ENCODE peak calls at places on chromosomes 12 and 14, in seven cellular contexts. Z is effector memory CD4-positive, alpha-beta T cell; M is non-pigmented ciliary epithelial cell; G is stimulated activated CD4-positive, alpha-beta T cell treated with anti-CD3 and anti-CD28 coated beads, Interleukin-4, amount 100 ng/mL, for 24 hours; H is GM13976; F is LHCN-M2; K is mammary epithelial cell. X is an unnamed sample.
A peak's percentile ranks its signal among the peaks of the same experiment; 100 is the strongest.

GRCh38 chr12:14995583-14996425 is 23.0 kb downstream of the PDE6H start:
- DNase-seq in G (no peak), K (peak; percentile 29), H (no peak), Z (no peak), M (peak; percentile 32), F (peak; percentile 60), X (peak; percentile 18)

GRCh38 chr14:104585966-104586702 is 6.6 kb downstream of the C14orf180 start:
- DNase-seq in G (no peak), M (no peak), F (no peak), H (no peak), K (no peak), Z (no peak), X (no peak)

GRCh38 chr14:72651081-72651480 is 242.8 kb downstream of the DPF3 start:
- DNase-seq in F (no peak), M (no peak), G (no peak), H (no peak), Z (no peak), K (no peak), X (no peak)

GRCh38 chr14:103151270-103151933 is 28.1 kb downstream of the TNFAIP2 start:
- DNase-seq in G (no peak), F (no peak), K (peak; percentile 58), M (no peak), H (no peak), Z (no peak), X (no peak)

GRCh38 chr14:70808402-70809237 is 693 bp downstream of the MAP3K9 start:
- DNase-seq in G (peak; percentile 29), K (peak; percentile 63), M (no peak), H (peak; percentile 67), Z (peak; percentile 43), F (no peak), X (peak; percentile 63)

GRCh38 chr14:53368714-53369191 is 215.6 kb upstream of the DDHD1 start:
- DNase-seq in M (no peak), Z (no peak), H (no peak), K (peak; percentile 30), G (no peak), F (peak; percentile 77), X (no peak)

GRCh38 chr14:65164825-65165135 is 62.5 kb upstream of the MAX start:
- DNase-seq in K (no peak), G (no peak), M (no peak), F (no peak), Z (no peak), H (no peak), X (no peak)

GRCh38 chr14:28681681-28682080 is 84.9 kb upstream of the FOXG1 start:
- DNase-seq in K (no peak), G (no peak), Z (no peak), M (no peak), H (no peak), F (no peak), X (no peak)

GRCh38 chr14:102728509-102728908 is 48.7 kb upstream of the TRAF3 start:
- DNase-seq in M (no peak), Z (no peak), G (no peak), K (no peak), H (no peak), F (no peak), X (no peak)

GRCh38 chr12:49673446-49674317 is 33.5 kb downstream of the FMNL3 start:
- DNase-seq in M (peak; percentile 77), H (peak; percentile 55), G (no peak), K (peak; percentile 71), F (peak; percentile 95), Z (no peak), X (no peak)

GRCh38 chr12:79402626-79403025 is 288.1 kb downstream of the PAWR start:
- DNase-seq in K (peak; percentile 37), H (no peak), Z (no peak), G (no peak), M (no peak), F (peak; percentile 77), X (no peak)

GRCh38 chr12:95318071-95318545 is 100.5 kb downstream of the VEZT start:
- DNase-seq in Z (no peak), K (peak; percentile 53), G (no peak), M (peak; percentile 53), F (peak; percentile 48), H (no peak), X (peak; percentile 64)

GRCh38 chr14:68416156-68416555 is 376.7 kb downstream of the ZFP36L1 start:
- DNase-seq in M (no peak), K (no peak), G (no peak), Z (no peak), F (no peak), H (no peak), X (no peak)

GRCh38 chr12:96448287-96448686 is 41.1 kb upstream of the CFAP54 start:
- DNase-seq in K (peak; percentile 93), F (peak; percentile 65), G (no peak), Z (no peak), M (peak; percentile 53), H (no peak), X (peak; percentile 52)

GRCh38 chr14:101600891-101601602 is 39.8 kb downstream of the DIO3 start:
- DNase-seq in M (no peak), G (no peak), K (no peak), F (no peak), H (no peak), Z (no peak), X (no peak)

GRCh38 chr14:24504425-24504824 is 3.6 kb downstream of the CMA1 start:
- DNase-seq in F (no peak), K (no peak), Z (no peak), H (no peak), G (no peak), M (no peak), X (no peak)

GRCh38 chr14:92890830-92891598 is 31.9 kb upstream of the CHGA start:
- DNase-seq in H (no peak), K (peak; percentile 29), F (no peak), Z (no peak), M (no peak), G (no peak), X (no peak)

GRCh38 chr12:125295550-125295949 is 230.3 kb downstream of the AACS start:
- DNase-seq in M (no peak), Z (no peak), H (no peak), K (no peak), F (no peak), G (no peak), X (no peak)

GRCh38 chr14:54026671-54027070 is 70.0 kb upstream of the BMP4 start:
- DNase-seq in K (peak; percentile 32), G (no peak), Z (no peak), F (no peak), H (no peak), M (no peak), X (no peak)

GRCh38 chr14:92670177-92670576 is 78.2 kb downstream of the LGMN start:
- DNase-seq in M (no peak), F (peak; percentile 14), G (no peak), Z (no peak), K (no peak), H (no peak), X (no peak)

GRCh38 chr12:124734224-124734788 is 129.4 kb downstream of the SCARB1 start:
- DNase-seq in M (no peak), H (no peak), Z (no peak), F (peak; percentile 17), K (no peak), G (no peak), X (no peak)

GRCh38 chr14:67683821-67684220 is 9.4 kb upstream of the VTI1B start:
- DNase-seq in Z (no peak), H (no peak), M (no peak), G (no peak), F (no peak), K (no peak), X (no peak)

GRCh38 chr12:107767466-107767865 is 6.5 kb upstream of the PRDM4 start:
- DNase-seq in M (no peak), Z (no peak), G (no peak), F (no peak), H (no peak), K (no peak), X (no peak)

GRCh38 chr12:55824726-55825125 is 4.7 kb downstream of the DNAJC14 start:
- DNase-seq in K (no peak), F (no peak), Z (no peak), M (no peak), H (no peak), G (no peak), X (no peak)

GRCh38 chr14:30906752-30907658 is 32.6 kb downstream of the COCH start:
- DNase-seq in F (peak; percentile 25), M (peak; percentile 6), G (no peak), Z (no peak), K (peak; percentile 34), H (no peak), X (no peak)

GRCh38 chr12:124388679-124389536 is 94.0 kb downstream of the RFLNA start:
- DNase-seq in M (peak; percentile 44), K (peak; percentile 69), H (no peak), F (peak; percentile 84), Z (peak; percentile 44), G (peak; percentile 63), X (peak; percentile 75)

X was measured in RWPE1.